ENCODE peak calls at places on chromosomes 1 and 21, in six cellular contexts. F is GM12878, N is ovary, I is body of pancreas, H is stomach, J is A549. O is an unnamed sample.

GRCh38 chr1:20640183-20640597 is 6.9 kb downstream of the PINK1 start:
- DNase-seq in F (peak), N (no peak), I (peak), H (peak), J (peak), O (peak)

GRCh38 chr1:234987415-234988159 is 141.1 kb downstream of the TOMM20 start:
- DNase-seq in F (no peak), N (peak), I (peak), H (peak), J (peak), O (no peak)

GRCh38 chr21:45806042-45806441 is 162.5 kb downstream of the PCBP3 start:
- DNase-seq in F (no peak), N (no peak), I (no peak), H (no peak), J (no peak), O (no peak)

GRCh38 chr21:15774590-15774989 is 44.8 kb downstream of the USP25 start:
- DNase-seq in F (no peak), N (no peak), I (no peak), H (no peak), J (no peak), O (no peak)

GRCh38 chr1:160777486-160778089 is 18.4 kb upstream of the LY9 start:
- DNase-seq in F (no peak), N (no peak), I (peak), H (peak), J (peak), O (peak)

GRCh38 chr1:52702886-52703787 is 5.0 kb upstream of the COA7 start:
- DNase-seq in F (peak), N (peak), I (peak), H (peak), J (peak), O (peak)

GRCh38 chr1:64550946-64551345 is 81.0 kb downstream of the CACHD1 start:
- DNase-seq in F (no peak), N (no peak), I (no peak), H (no peak), J (no peak), O (no peak)

GRCh38 chr1:8839990-8840389 is 22.6 kb upstream of the RERE start:
- DNase-seq in F (no peak), N (no peak), I (no peak), H (no peak), J (no peak), O (no peak)

GRCh38 chr1:88729297-88729696 is 45.2 kb downstream of the PKN2 start:
- DNase-seq in F (no peak), N (no peak), I (no peak), H (no peak), J (no peak), O (no peak)

GRCh38 chr1:236767276-236767675 is 27.8 kb upstream of the MTR start:
- DNase-seq in F (no peak), N (no peak), I (no peak), H (no peak), J (no peak), O (no peak)

GRCh38 chr21:43726686-43727570 is 8.0 kb downstream of the PDXK start:
- DNase-seq in F (no peak), N (no peak), I (peak), H (no peak), J (peak), O (no peak)

GRCh38 chr1:165376041-165376810 is 19.7 kb upstream of the LMX1A start:
- DNase-seq in F (no peak), N (peak), I (peak), H (peak), J (no peak), O (peak)

GRCh38 chr1:85325920-85326319 is 49.5 kb upstream of the BCL10 start:
- DNase-seq in F (no peak), N (no peak), I (no peak), H (no peak), J (peak), O (no peak)

GRCh38 chr21:34583926-34584563 is 30.9 kb downstream of the RCAN1 start:
- DNase-seq in F (no peak), N (no peak), I (no peak), H (no peak), J (no peak), O (no peak)

GRCh38 chr21:33871171-33871570 is 44.4 kb downstream of the ATP5PO start:
- DNase-seq in F (no peak), N (no peak), I (no peak), H (no peak), J (no peak), O (no peak)

GRCh38 chr1:169322138-169322537 is 45.5 kb downstream of the NME7 start:
- DNase-seq in F (no peak), N (no peak), I (no peak), H (no peak), J (no peak), O (no peak)

GRCh38 chr1:245648749-245649517 is 494.1 kb downstream of the KIF26B start:
- DNase-seq in F (no peak), N (no peak), I (no peak), H (no peak), J (no peak), O (no peak)

GRCh38 chr21:38263493-38263892 is 6.7 kb downstream of the KCNJ15 start:
- DNase-seq in F (no peak), N (no peak), I (no peak), H (no peak), J (no peak), O (no peak)

GRCh38 chr1:33338495-33339211 is 17.8 kb upstream of the A3GALT2 start:
- DNase-seq in F (no peak), N (peak), I (peak), H (peak), J (no peak), O (no peak)

GRCh38 chr1:42689912-42690311 is 7.7 kb downstream of the YBX1 start:
- DNase-seq in F (no peak), N (no peak), I (no peak), H (no peak), J (no peak), O (no peak)

GRCh38 chr21:18832950-18833349 is 429.4 kb upstream of the TMPRSS15 start:
- DNase-seq in F (no peak), N (no peak), I (no peak), H (no peak), J (peak), O (no peak)

GRCh38 chr1:62437273-62437945 is 560 bp downstream of the USP1 start:
- DNase-seq in F (no peak), N (no peak), I (no peak), H (no peak), J (no peak), O (peak)

GRCh38 chr1:204673909-204674701 is 11.4 kb downstream of the LRRN2 start:
- DNase-seq in F (no peak), N (no peak), I (no peak), H (no peak), J (no peak), O (peak)

GRCh38 chr1:79787631-79788030 is 781.1 kb upstream of the ADGRL4 start:
- DNase-seq in F (no peak), N (no peak), I (no peak), H (no peak), J (no peak), O (no peak)

GRCh38 chr1:9850442-9851162 is 26.8 kb upstream of the CLSTN1 start:
- DNase-seq in F (no peak), N (no peak), I (no peak), H (no peak), J (no peak), O (peak)

GRCh38 chr1:93344484-93344883 is 1.2 kb upstream of the DR1 start:
- DNase-seq in F (no peak), N (no peak), I (no peak), H (no peak), J (no peak), O (no peak)

GRCh38 chr1:67889466-67889865 is 56.2 kb upstream of the GNG12 start:
- DNase-seq in F (no peak), N (no peak), I (no peak), H (no peak), J (no peak), O (no peak)

GRCh38 chr1:12246584-12246983 is 16.8 kb downstream of the VPS13D start:
- DNase-seq in F (no peak), N (no peak), I (no peak), H (no peak), J (no peak), O (no peak)

GRCh38 chr1:7587108-7587507 is 184.0 kb upstream of the VAMP3 start:
- DNase-seq in F (no peak), N (peak), I (no peak), H (no peak), J (no peak), O (no peak)

GRCh38 chr1:67020304-67020703 is 33.6 kb downstream of the SLC35D1 start:
- DNase-seq in F (no peak), N (no peak), I (no peak), H (no peak), J (no peak), O (no peak)

GRCh38 chr1:44924835-44925464 is 61.4 kb downstream of the EIF2B3 start:
- DNase-seq in F (no peak), N (no peak), I (no peak), H (no peak), J (peak), O (peak)

GRCh38 chr1:231215676-231216385 is 25.2 kb upstream of the GNPAT start:
- DNase-seq in F (no peak), N (no peak), I (no peak), H (no peak), J (no peak), O (no peak)

GRCh38 chr21:35256468-35256988 is 207.4 kb upstream of the RUNX1 start:
- DNase-seq in F (no peak), N (peak), I (peak), H (peak), J (peak), O (no peak)

GRCh38 chr1:8384577-8384976 is 66.7 kb downstream of the SLC45A1 start:
- DNase-seq in F (no peak), N (no peak), I (no peak), H (no peak), J (no peak), O (no peak)

GRCh38 chr1:92307980-92308379 is 9.1 kb downstream of the RPAP2 start:
- DNase-seq in F (no peak), N (no peak), I (no peak), H (no peak), J (no peak), O (no peak)

GRCh38 chr1:20079661-20080305 is 9.8 kb downstream of the PLA2G5 start:
- DNase-seq in F (no peak), N (no peak), I (no peak), H (no peak), J (no peak), O (no peak)

GRCh38 chr1:68111804-68112436 is 61.5 kb upstream of the DIRAS3 start:
- DNase-seq in F (no peak), N (peak), I (peak), H (peak), J (peak), O (peak)

GRCh38 chr1:24093762-24094161 is 18.2 kb downstream of the MYOM3 start:
- DNase-seq in F (no peak), N (no peak), I (no peak), H (no peak), J (no peak), O (no peak)

GRCh38 chr1:111334169-111334568 is 43.5 kb downstream of the CHIA start:
- DNase-seq in F (peak), N (no peak), I (no peak), H (peak), J (peak), O (peak)

GRCh38 chr1:31818204-31818603 is 2.4 kb upstream of the SPOCD1 start:
- DNase-seq in F (no peak), N (no peak), I (no peak), H (no peak), J (no peak), O (no peak)

GRCh38 chr1:185156321-185156853 is 366 bp downstream of the TRMT1L start:
- DNase-seq in F (no peak), N (no peak), I (no peak), H (peak), J (no peak), O (peak)

GRCh38 chr1:185158806-185159205 is 1.8 kb downstream of the SWT1 start:
- DNase-seq in F (no peak), N (no peak), I (no peak), H (no peak), J (peak), O (peak)

GRCh38 chr1:185155600-185156320 is 993 bp downstream of the TRMT1L start:
- DNase-seq in F (peak), N (no peak), I (no peak), H (no peak), J (no peak), O (peak)

GRCh38 chr1:185157599-185158469 is 867 bp downstream of the SWT1 start:
- DNase-seq in F (no peak), N (no peak), I (no peak), H (no peak), J (peak), O (peak)

DNA sequence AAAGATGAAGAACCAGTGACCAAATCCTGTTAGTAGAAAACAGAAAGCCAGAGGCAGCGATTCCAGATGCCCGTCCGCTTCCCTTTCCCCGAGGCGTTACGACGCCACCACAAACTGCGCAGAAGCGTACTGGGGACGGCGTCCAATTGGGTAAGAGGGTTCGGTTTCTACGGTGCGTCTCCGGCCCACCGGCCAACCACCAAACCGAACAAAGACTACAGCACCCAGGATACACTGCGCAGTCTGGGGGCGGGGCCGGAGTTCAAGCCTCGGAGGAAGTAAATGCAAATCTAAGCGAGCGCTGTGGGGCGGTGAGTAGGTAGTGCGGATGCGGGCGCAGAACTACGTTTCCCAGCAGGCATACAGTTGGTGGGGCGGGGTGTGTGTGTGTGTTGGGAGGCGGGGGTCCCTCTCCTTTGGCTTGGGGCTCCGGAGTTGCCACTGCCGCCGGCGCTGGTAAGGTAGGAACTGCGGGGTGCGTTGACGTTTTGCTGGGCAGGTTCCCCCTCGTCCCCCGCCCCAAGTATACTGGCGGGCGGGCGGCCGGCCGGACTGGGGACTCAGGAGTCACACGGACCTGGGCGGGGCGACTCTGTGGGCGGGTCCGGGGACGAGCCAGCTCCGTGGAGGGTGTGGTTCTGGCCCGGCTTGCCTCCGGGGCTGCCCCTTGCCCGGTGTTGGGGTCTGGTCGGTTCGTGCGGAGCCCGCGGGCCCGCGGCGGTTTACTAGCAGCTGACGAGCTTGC is at the start of the genes SWT1 and TRMT1L:
- DNase-seq in F (peak), N (peak), I (peak), H (peak), J (peak), O (peak)
- TF ChIP-seq POLR2A in F (peak), N (peak), I (peak), H (peak), J (peak), O (peak)

GRCh38 chr1:3775498-3776230 is 3.1 kb downstream of the SMIM1 start:
- DNase-seq in F (no peak), N (peak), I (peak), H (peak), J (peak), O (peak)
- TF ChIP-seq POLR2A in F (no peak), N (no peak), I (no peak), H (no peak), J (no peak), O (peak)

DNA sequence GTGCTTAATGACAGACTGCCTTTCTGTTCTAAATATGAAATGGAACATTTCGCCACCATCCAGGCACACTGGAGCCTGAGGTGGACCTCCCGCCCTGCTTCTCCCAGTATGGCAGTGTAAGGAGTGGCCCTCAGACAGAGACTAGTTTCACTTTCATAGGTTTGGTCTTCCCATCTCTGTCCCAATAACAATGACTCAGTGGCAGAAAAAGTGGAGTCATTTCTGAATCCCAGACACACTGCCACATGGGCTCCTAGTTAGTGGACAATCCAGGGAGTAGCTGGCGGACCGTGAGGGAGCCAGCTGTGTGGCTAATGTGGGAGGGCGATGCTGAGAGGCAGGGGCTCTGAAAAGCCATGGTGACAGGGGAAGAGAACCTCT is 95.6 kb upstream of the TSPAN2 start:
- DNase-seq in F (no peak), N (no peak), I (no peak), H (no peak), J (peak), O (peak)
- TF ChIP-seq POLR2A in F (no peak), N (no peak), I (no peak), H (no peak), J (no peak), O (no peak)

DNA sequence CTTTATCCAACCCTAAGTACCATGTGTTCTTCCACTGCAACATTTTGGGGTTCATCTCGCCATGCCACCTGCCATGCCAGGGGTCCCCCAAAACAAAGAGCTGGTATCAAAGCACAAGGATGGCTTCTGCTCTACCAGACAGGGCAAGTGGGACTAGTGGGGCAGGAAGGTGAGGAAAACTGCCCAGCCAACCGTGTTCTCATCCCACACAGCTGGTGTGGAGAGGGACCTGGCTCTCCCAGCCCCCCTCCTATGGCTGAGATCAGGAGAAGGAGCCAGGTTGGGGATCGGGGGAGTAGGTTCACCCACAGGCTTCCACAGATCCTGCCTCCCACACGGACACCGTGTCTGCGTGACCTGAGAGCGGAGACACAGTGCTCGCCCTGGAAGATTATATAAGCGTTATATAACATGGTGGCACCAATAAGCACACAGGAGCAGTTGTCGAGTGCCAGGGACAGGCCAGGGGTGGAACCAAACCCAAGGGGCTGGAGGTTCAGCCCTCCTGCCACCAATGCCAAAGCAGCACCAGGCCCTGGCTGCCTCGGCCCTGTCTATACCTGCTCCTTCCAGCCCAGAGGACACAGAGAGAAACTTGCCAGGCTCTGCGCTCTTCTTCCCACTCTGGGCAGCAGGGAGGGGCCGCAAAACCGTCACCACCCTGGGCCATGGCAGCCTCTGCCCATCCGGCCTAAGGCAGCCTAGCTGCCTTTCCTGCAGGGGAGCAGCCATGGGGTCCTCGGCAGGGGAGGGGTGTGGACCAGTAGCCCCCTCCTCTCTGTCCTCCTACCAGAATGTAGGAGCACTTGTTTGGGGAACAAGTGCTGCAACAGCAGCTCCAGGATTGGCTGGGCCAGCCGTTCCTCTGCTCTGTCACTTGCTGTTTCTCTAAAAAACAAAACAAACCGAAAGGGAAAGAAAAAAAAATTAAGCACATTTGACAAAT is 43.5 kb downstream of the CD34 start:
- DNase-seq in F (no peak), N (peak), I (peak), H (peak), J (no peak), O (peak)
- TF ChIP-seq POLR2A in F (no peak), N (no peak), I (peak), H (no peak), J (no peak), O (no peak)